ENCODE peak calls at places on chromosomes 6 and 20, in seven cellular contexts. D, B, A, C, T, Y and W are unnamed samples.

GRCh38 chr6:84280639-84281038 is 53.2 kb upstream of the CEP162 start:
- DNase-seq in D (no peak), B (no peak), A (no peak), C (no peak), T (no peak), Y (no peak), W (peak)

GRCh38 chr20:46923550-46923949 is 28.9 kb downstream of the EYA2 start:
- DNase-seq in D (no peak), B (no peak), A (no peak), C (no peak), T (no peak), Y (no peak), W (no peak)

GRCh38 chr20:58650181-58650775 is 805 bp upstream of the STX16 start:
- DNase-seq in D (peak), B (peak), A (peak), C (no peak), T (peak), Y (peak), W (no peak)

GRCh38 chr20:17693534-17694001 is 6.2 kb upstream of the BANF2 start:
- DNase-seq in D (no peak), B (peak), A (no peak), C (no peak), T (no peak), Y (no peak), W (no peak)

GRCh38 chr6:111668410-111668809 is 62.7 kb upstream of the TRAF3IP2 start:
- DNase-seq in D (no peak), B (no peak), A (no peak), C (no peak), T (no peak), Y (no peak), W (no peak)

GRCh38 chr20:57315964-57316480 is 13.6 kb upstream of the SPO11 start:
- DNase-seq in D (no peak), B (no peak), A (no peak), C (no peak), T (no peak), Y (peak), W (no peak)

GRCh38 chr6:145497006-145497405 is 238.3 kb downstream of the EPM2A start:
- DNase-seq in D (no peak), B (no peak), A (no peak), C (no peak), T (no peak), Y (no peak), W (no peak)

GRCh38 chr6:138685257-138685656 is 88.3 kb upstream of the CCDC28A start:
- DNase-seq in D (no peak), B (no peak), A (no peak), C (no peak), T (no peak), Y (no peak), W (no peak)

GRCh38 chr6:121522265-121522664 is 86.8 kb downstream of the GJA1 start:
- DNase-seq in D (no peak), B (no peak), A (peak), C (no peak), T (no peak), Y (no peak), W (no peak)

GRCh38 chr6:82247634-82248232 is at the start of gene IBTK:
- DNase-seq in D (peak), B (peak), A (peak), C (peak), T (peak), Y (peak), W (peak)
- TF ChIP-seq POLR2A in D (peak), B (peak), A (peak), C (peak), T (peak), Y (peak), W (peak)

DNA sequence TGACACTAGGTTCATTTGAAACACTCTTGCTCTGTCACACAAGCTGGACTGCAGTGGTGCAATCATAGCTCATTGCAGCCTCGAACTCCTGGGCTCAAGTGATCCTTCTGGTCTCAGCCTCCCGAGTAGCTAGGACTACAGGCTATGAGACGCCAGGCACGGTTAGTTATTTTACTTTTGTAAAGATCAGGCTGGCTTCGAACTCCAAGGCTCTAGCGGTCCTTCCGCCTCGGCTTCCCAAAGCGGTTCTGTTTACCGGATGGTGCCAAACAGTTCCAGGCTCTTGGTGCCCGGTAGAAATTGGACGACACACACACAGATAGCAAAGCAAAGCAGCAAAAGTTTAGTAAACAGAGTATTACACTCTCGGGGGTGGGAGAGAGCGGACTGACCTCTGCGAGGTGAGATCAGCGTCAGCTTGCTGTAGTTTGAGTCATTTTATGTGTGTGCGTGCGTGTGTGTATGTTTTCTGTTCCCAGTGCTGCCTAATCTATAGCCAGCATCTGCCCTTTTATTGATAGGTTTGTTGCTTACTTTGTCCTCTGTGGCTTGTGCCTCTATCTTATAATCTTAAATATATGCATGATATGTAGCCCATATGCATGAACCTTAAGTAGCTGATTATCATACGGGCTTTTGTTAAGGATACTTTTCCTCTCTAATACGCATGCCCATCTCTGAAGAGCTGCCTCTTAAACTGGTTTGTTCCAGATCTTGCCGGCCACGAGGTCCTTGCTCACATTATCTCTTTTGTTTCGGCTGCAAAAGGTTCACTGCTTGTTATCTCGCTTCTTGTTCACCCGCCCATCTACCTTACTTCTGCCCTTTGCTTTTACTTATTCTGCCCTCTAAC is 75.2 kb downstream of the OR2B2 start:
- DNase-seq in D (peak), B (peak), A (peak), C (peak), T (peak), Y (no peak), W (peak)
- TF ChIP-seq POLR2A in D (peak), B (peak), A (peak), C (no peak), T (peak), Y (peak), W (peak)

GRCh38 chr20:50585678-50586077 is 75.5 kb downstream of the PTPN1 start:
- DNase-seq in D (no peak), B (no peak), A (no peak), C (no peak), T (no peak), Y (no peak), W (no peak)
- TF ChIP-seq POLR2A in D (no peak), B (no peak), A (no peak), C (no peak), T (no peak), Y (no peak), W (no peak)

GRCh38 chr6:158853072-158853871 is 34.1 kb upstream of the EZR start:
- DNase-seq in D (peak), B (peak), A (peak), C (peak), T (peak), Y (no peak), W (peak)
- TF ChIP-seq POLR2A in D (peak), B (peak), A (no peak), C (peak), T (no peak), Y (peak), W (peak)

GRCh38 chr20:10673176-10673830 is 496 bp downstream of the JAG1 start:
- DNase-seq in D (peak), B (peak), A (peak), C (peak), T (no peak), Y (peak), W (peak)
- TF ChIP-seq POLR2A in D (no peak), B (no peak), A (no peak), C (no peak), T (no peak), Y (no peak), W (no peak)

GRCh38 chr6:159726196-159726917 is 949 bp upstream of the WTAP start:
- DNase-seq in D (no peak), B (no peak), A (no peak), C (no peak), T (no peak), Y (no peak), W (no peak)
- TF ChIP-seq POLR2A in D (no peak), B (no peak), A (no peak), C (no peak), T (no peak), Y (no peak), W (no peak)

GRCh38 chr6:26157838-26158580 is 70.8 kb downstream of the HFE start:
- DNase-seq in D (peak), B (peak), A (peak), C (peak), T (peak), Y (peak), W (peak)
- TF ChIP-seq POLR2A in D (peak), B (peak), A (peak), C (peak), T (peak), Y (peak), W (peak)

GRCh38 chr6:167116109-167116837 is 6.6 kb upstream of the CCR6 start:
- DNase-seq in D (no peak), B (no peak), A (no peak), C (no peak), T (peak), Y (peak), W (no peak)

GRCh38 chr6:167113047-167113446 is 9.8 kb upstream of the CCR6 start:
- DNase-seq in D (no peak), B (peak), A (no peak), C (no peak), T (no peak), Y (no peak), W (no peak)

GRCh38 chr6:167112421-167112820 is 10.5 kb upstream of the CCR6 start:
- DNase-seq in D (no peak), B (no peak), A (no peak), C (no peak), T (no peak), Y (no peak), W (no peak)

GRCh38 chr6:167115054-167115453 is 7.8 kb upstream of the CCR6 start:
- DNase-seq in D (no peak), B (peak), A (no peak), C (no peak), T (no peak), Y (no peak), W (no peak)

GRCh38 chr6:167113935-167114910 is 8.7 kb upstream of the CCR6 start:
- DNase-seq in D (no peak), B (peak), A (no peak), C (no peak), T (no peak), Y (no peak), W (no peak)
- TF ChIP-seq POLR2A in D (no peak), B (no peak), A (no peak), C (no peak), T (no peak), Y (no peak), W (no peak)

DNA sequence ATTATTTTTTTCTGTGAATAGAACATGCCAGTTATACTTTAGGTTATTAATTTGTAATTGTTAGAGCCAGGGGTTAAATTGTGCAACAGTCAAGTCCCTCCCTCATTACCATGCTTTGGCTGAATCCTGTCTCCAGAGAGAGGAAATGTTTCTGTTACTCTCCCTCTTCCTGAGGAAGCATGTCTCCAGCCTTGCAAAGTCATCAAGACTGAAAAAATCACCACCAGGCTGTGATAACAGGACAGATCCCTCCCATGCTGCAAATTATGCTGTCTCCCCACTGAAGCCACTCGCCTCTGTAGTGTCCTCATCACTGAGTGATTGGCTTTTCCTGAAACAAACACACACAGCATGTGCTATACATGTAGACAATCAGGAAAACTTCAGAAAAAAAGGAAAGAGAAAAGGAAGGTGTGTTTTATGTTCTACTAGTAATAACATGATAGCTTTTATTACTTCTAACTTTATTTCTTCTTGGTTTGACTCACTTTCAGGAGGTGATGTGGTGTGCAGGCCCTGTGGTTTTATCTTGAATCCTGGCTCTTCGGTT is 290.0 kb upstream of the JAG1 start:
- DNase-seq in D (no peak), B (no peak), A (no peak), C (no peak), T (no peak), Y (no peak), W (no peak)
- TF ChIP-seq POLR2A in D (no peak), B (no peak), A (no peak), C (no peak), T (no peak), Y (no peak), W (no peak)

GRCh38 chr6:13142611-13143010 is 185.7 kb downstream of the TBC1D7 start:
- DNase-seq in D (no peak), B (no peak), A (no peak), C (no peak), T (no peak), Y (no peak), W (no peak)

GRCh38 chr6:13141392-13141791 is 186.9 kb downstream of the TBC1D7 start:
- DNase-seq in D (no peak), B (no peak), A (no peak), C (no peak), T (no peak), Y (no peak), W (no peak)

GRCh38 chr6:13140972-13141371 is 187.4 kb downstream of the TBC1D7 start:
- DNase-seq in D (no peak), B (no peak), A (no peak), C (no peak), T (no peak), Y (no peak), W (no peak)

GRCh38 chr6:13147396-13148181 is 180.7 kb downstream of the TBC1D7 start:
- DNase-seq in D (no peak), B (no peak), A (no peak), C (no peak), T (no peak), Y (no peak), W (no peak)

DNA sequence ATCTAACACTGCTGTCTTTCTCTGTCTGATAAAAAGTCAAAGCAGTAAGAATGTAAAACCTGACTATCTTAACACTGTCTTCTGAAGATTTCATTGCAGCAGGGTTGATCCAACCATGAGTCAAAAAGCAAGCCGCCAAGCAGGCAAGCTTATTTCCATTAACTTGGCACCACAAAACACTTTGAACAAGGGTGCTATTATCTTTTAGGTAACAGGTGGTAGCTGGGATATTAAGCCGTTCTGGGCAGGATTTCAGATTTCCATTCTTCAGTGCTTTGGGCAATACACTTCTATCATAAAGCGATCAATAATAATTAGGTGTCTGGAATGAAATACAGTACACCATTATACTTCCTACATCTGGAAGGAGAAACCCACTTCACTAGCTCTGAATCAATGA is 181.9 kb downstream of the TBC1D7 start:
- DNase-seq in D (no peak), B (no peak), A (no peak), C (no peak), T (no peak), Y (no peak), W (no peak)
- TF ChIP-seq POLR2A in D (no peak), B (no peak), A (no peak), C (no peak), T (no peak), Y (no peak), W (no peak)